ENCODE peak calls at places on chromosomes 5 and 9, in seven cellular contexts. One of them, this sample, is unnamed.

GRCh38 chr9:130847306-130848217 is 12.5 kb downstream of the ABL1 start:
- DNase-seq in pons: peak; percentile 73
- DNase-seq in anterior cingulate cortex: no peak
- DNase-seq in lung microvascular endothelial cell: peak; percentile 91
- DNase-seq in kidney tubule cell: peak; percentile 98
- DNase-seq in M059J: peak; percentile 99
- DNase-seq in activated CD8-positive, alpha-beta memory T cell treated with anti-CD3 and anti-CD28 coated beads, Interleukin-2, amount 50 U/mL, for 4 hours: no peak
- DNase-seq in this sample: peak; percentile 98

GRCh38 chr9:27065288-27065687 is 43.7 kb upstream of the TEK start:
- DNase-seq in lung microvascular endothelial cell: peak; percentile 17
- DNase-seq in pons: no peak
- DNase-seq in kidney tubule cell: peak; percentile 5
- DNase-seq in anterior cingulate cortex: no peak
- DNase-seq in activated CD8-positive, alpha-beta memory T cell treated with anti-CD3 and anti-CD28 coated beads, Interleukin-2, amount 50 U/mL, for 4 hours: no peak
- DNase-seq in M059J: no peak
- DNase-seq in this sample: no peak

GRCh38 chr5:4941957-4942830 is 197.9 kb upstream of the ADAMTS16 start:
- DNase-seq in activated CD8-positive, alpha-beta memory T cell treated with anti-CD3 and anti-CD28 coated beads, Interleukin-2, amount 50 U/mL, for 4 hours: no peak
- DNase-seq in anterior cingulate cortex: no peak
- DNase-seq in M059J: no peak
- DNase-seq in lung microvascular endothelial cell: no peak
- DNase-seq in kidney tubule cell: peak; percentile 12
- DNase-seq in pons: no peak
- DNase-seq in this sample: no peak

GRCh38 chr5:94329115-94329514 is 289.3 kb downstream of the KIAA0825 start:
- DNase-seq in activated CD8-positive, alpha-beta memory T cell treated with anti-CD3 and anti-CD28 coated beads, Interleukin-2, amount 50 U/mL, for 4 hours: no peak
- DNase-seq in lung microvascular endothelial cell: no peak
- DNase-seq in M059J: no peak
- DNase-seq in pons: no peak
- DNase-seq in kidney tubule cell: no peak
- DNase-seq in anterior cingulate cortex: no peak
- DNase-seq in this sample: no peak

GRCh38 chr5:87321605-87322004 is 53.9 kb downstream of the RASA1 start:
- DNase-seq in pons: no peak
- DNase-seq in activated CD8-positive, alpha-beta memory T cell treated with anti-CD3 and anti-CD28 coated beads, Interleukin-2, amount 50 U/mL, for 4 hours: no peak
- DNase-seq in anterior cingulate cortex: no peak
- DNase-seq in M059J: no peak
- DNase-seq in lung microvascular endothelial cell: no peak
- DNase-seq in kidney tubule cell: no peak
- DNase-seq in this sample: no peak

GRCh38 chr5:10352404-10353240 is 873 bp upstream of the MARCHF6 start:
- DNase-seq in M059J: peak; percentile 87
- DNase-seq in kidney tubule cell: no peak
- DNase-seq in activated CD8-positive, alpha-beta memory T cell treated with anti-CD3 and anti-CD28 coated beads, Interleukin-2, amount 50 U/mL, for 4 hours: peak; percentile 25
- DNase-seq in pons: peak; percentile 82
- DNase-seq in anterior cingulate cortex: no peak
- DNase-seq in lung microvascular endothelial cell: no peak
- DNase-seq in this sample: peak; percentile 73

GRCh38 chr5:88669314-88669713 is 213.7 kb downstream of the MEF2C start:
- DNase-seq in M059J: peak; percentile 30
- DNase-seq in pons: peak; percentile 53
- DNase-seq in lung microvascular endothelial cell: no peak
- DNase-seq in anterior cingulate cortex: no peak
- DNase-seq in kidney tubule cell: no peak
- DNase-seq in activated CD8-positive, alpha-beta memory T cell treated with anti-CD3 and anti-CD28 coated beads, Interleukin-2, amount 50 U/mL, for 4 hours: no peak
- DNase-seq in this sample: no peak

GRCh38 chr5:116881921-116882531 is 307.4 kb upstream of the SEMA6A start:
- DNase-seq in M059J: no peak
- DNase-seq in activated CD8-positive, alpha-beta memory T cell treated with anti-CD3 and anti-CD28 coated beads, Interleukin-2, amount 50 U/mL, for 4 hours: no peak
- DNase-seq in kidney tubule cell: no peak
- DNase-seq in lung microvascular endothelial cell: no peak
- DNase-seq in anterior cingulate cortex: no peak
- DNase-seq in pons: no peak
- DNase-seq in this sample: no peak

GRCh38 chr5:394671-395155 is 48.3 kb upstream of the EXOC3 start:
- DNase-seq in anterior cingulate cortex: no peak
- DNase-seq in lung microvascular endothelial cell: no peak
- DNase-seq in kidney tubule cell: no peak
- DNase-seq in M059J: no peak
- DNase-seq in activated CD8-positive, alpha-beta memory T cell treated with anti-CD3 and anti-CD28 coated beads, Interleukin-2, amount 50 U/mL, for 4 hours: peak; percentile 11
- DNase-seq in pons: no peak
- DNase-seq in this sample: no peak

GRCh38 chr5:1217596-1218206 is 7.5 kb upstream of the SLC6A18 start:
- DNase-seq in pons: no peak
- DNase-seq in anterior cingulate cortex: no peak
- DNase-seq in M059J: no peak
- DNase-seq in lung microvascular endothelial cell: no peak
- DNase-seq in kidney tubule cell: no peak
- DNase-seq in activated CD8-positive, alpha-beta memory T cell treated with anti-CD3 and anti-CD28 coated beads, Interleukin-2, amount 50 U/mL, for 4 hours: no peak
- DNase-seq in this sample: no peak

GRCh38 chr9:98171176-98171925 is 21.1 kb downstream of the CORO2A start:
- DNase-seq in M059J: no peak
- DNase-seq in anterior cingulate cortex: no peak
- DNase-seq in pons: no peak
- DNase-seq in lung microvascular endothelial cell: no peak
- DNase-seq in activated CD8-positive, alpha-beta memory T cell treated with anti-CD3 and anti-CD28 coated beads, Interleukin-2, amount 50 U/mL, for 4 hours: no peak
- DNase-seq in kidney tubule cell: no peak
- DNase-seq in this sample: no peak

GRCh38 chr9:87213948-87214347 is 266.6 kb upstream of the GAS1 start:
- DNase-seq in kidney tubule cell: peak; percentile 89
- DNase-seq in lung microvascular endothelial cell: no peak
- DNase-seq in pons: no peak
- DNase-seq in M059J: peak; percentile 55
- DNase-seq in activated CD8-positive, alpha-beta memory T cell treated with anti-CD3 and anti-CD28 coated beads, Interleukin-2, amount 50 U/mL, for 4 hours: no peak
- DNase-seq in anterior cingulate cortex: no peak
- DNase-seq in this sample: no peak

GRCh38 chr9:86945868-86946711 is 1.2 kb downstream of the GAS1 start:
- DNase-seq in activated CD8-positive, alpha-beta memory T cell treated with anti-CD3 and anti-CD28 coated beads, Interleukin-2, amount 50 U/mL, for 4 hours: peak; percentile 68
- DNase-seq in anterior cingulate cortex: peak; percentile 73
- DNase-seq in kidney tubule cell: peak; percentile 82
- DNase-seq in pons: peak; percentile 60
- DNase-seq in lung microvascular endothelial cell: peak; percentile 87
- DNase-seq in M059J: peak; percentile 73
- DNase-seq in this sample: peak; percentile 68

GRCh38 chr9:113857875-113858274 is 18.2 kb upstream of the ZNF618 start:
- DNase-seq in anterior cingulate cortex: no peak
- DNase-seq in pons: peak; percentile 48
- DNase-seq in kidney tubule cell: no peak
- DNase-seq in activated CD8-positive, alpha-beta memory T cell treated with anti-CD3 and anti-CD28 coated beads, Interleukin-2, amount 50 U/mL, for 4 hours: no peak
- DNase-seq in lung microvascular endothelial cell: no peak
- DNase-seq in M059J: no peak
- DNase-seq in this sample: peak; percentile 9

GRCh38 chr5:105288946-105289345 is 1726.4 kb upstream of the NUDT12 start:
- DNase-seq in M059J: no peak
- DNase-seq in kidney tubule cell: no peak
- DNase-seq in activated CD8-positive, alpha-beta memory T cell treated with anti-CD3 and anti-CD28 coated beads, Interleukin-2, amount 50 U/mL, for 4 hours: no peak
- DNase-seq in pons: no peak
- DNase-seq in lung microvascular endothelial cell: no peak
- DNase-seq in anterior cingulate cortex: no peak
- DNase-seq in this sample: no peak

GRCh38 chr9:100346836-100347235 is 5.9 kb downstream of the TEX10 start:
- DNase-seq in M059J: peak; percentile 17
- DNase-seq in lung microvascular endothelial cell: no peak
- DNase-seq in kidney tubule cell: no peak
- DNase-seq in activated CD8-positive, alpha-beta memory T cell treated with anti-CD3 and anti-CD28 coated beads, Interleukin-2, amount 50 U/mL, for 4 hours: no peak
- DNase-seq in pons: no peak
- DNase-seq in anterior cingulate cortex: no peak
- DNase-seq in this sample: no peak

GRCh38 chr9:14427419-14427818 is 113.5 kb upstream of the NFIB start:
- DNase-seq in activated CD8-positive, alpha-beta memory T cell treated with anti-CD3 and anti-CD28 coated beads, Interleukin-2, amount 50 U/mL, for 4 hours: no peak
- DNase-seq in pons: no peak
- DNase-seq in anterior cingulate cortex: no peak
- DNase-seq in lung microvascular endothelial cell: no peak
- DNase-seq in kidney tubule cell: no peak
- DNase-seq in M059J: no peak
- DNase-seq in this sample: no peak

GRCh38 chr5:122896598-122897282 is 51.3 kb downstream of the SNX24 start:
- DNase-seq in lung microvascular endothelial cell: peak; percentile 61
- DNase-seq in anterior cingulate cortex: no peak
- DNase-seq in activated CD8-positive, alpha-beta memory T cell treated with anti-CD3 and anti-CD28 coated beads, Interleukin-2, amount 50 U/mL, for 4 hours: no peak
- DNase-seq in kidney tubule cell: peak; percentile 12
- DNase-seq in M059J: peak; percentile 29
- DNase-seq in pons: peak; percentile 52
- DNase-seq in this sample: no peak

GRCh38 chr5:78671609-78672008 is 23.0 kb upstream of the LHFPL2 start:
- DNase-seq in pons: no peak
- DNase-seq in anterior cingulate cortex: no peak
- DNase-seq in M059J: peak; percentile 70
- DNase-seq in lung microvascular endothelial cell: no peak
- DNase-seq in kidney tubule cell: no peak
- DNase-seq in activated CD8-positive, alpha-beta memory T cell treated with anti-CD3 and anti-CD28 coated beads, Interleukin-2, amount 50 U/mL, for 4 hours: no peak
- DNase-seq in this sample: peak; percentile 92

GRCh38 chr5:10103098-10103497 is 146.6 kb downstream of the ATPSCKMT start:
- DNase-seq in pons: no peak
- DNase-seq in activated CD8-positive, alpha-beta memory T cell treated with anti-CD3 and anti-CD28 coated beads, Interleukin-2, amount 50 U/mL, for 4 hours: no peak
- DNase-seq in lung microvascular endothelial cell: no peak
- DNase-seq in M059J: no peak
- DNase-seq in anterior cingulate cortex: no peak
- DNase-seq in kidney tubule cell: no peak
- DNase-seq in this sample: no peak

GRCh38 chr9:99264070-99264469 is 42.0 kb downstream of the SEC61B start:
- DNase-seq in anterior cingulate cortex: no peak
- DNase-seq in lung microvascular endothelial cell: no peak
- DNase-seq in activated CD8-positive, alpha-beta memory T cell treated with anti-CD3 and anti-CD28 coated beads, Interleukin-2, amount 50 U/mL, for 4 hours: no peak
- DNase-seq in pons: no peak
- DNase-seq in M059J: peak; percentile 39
- DNase-seq in kidney tubule cell: peak; percentile 41
- DNase-seq in this sample: peak; percentile 27

GRCh38 chr9:36144322-36145206 is 8.0 kb downstream of the GLIPR2 start:
- DNase-seq in kidney tubule cell: no peak
- DNase-seq in activated CD8-positive, alpha-beta memory T cell treated with anti-CD3 and anti-CD28 coated beads, Interleukin-2, amount 50 U/mL, for 4 hours: no peak
- DNase-seq in M059J: no peak
- DNase-seq in pons: no peak
- DNase-seq in anterior cingulate cortex: no peak
- DNase-seq in lung microvascular endothelial cell: no peak
- DNase-seq in this sample: no peak

GRCh38 chr9:26658476-26658875 is 234.1 kb downstream of the CAAP1 start:
- DNase-seq in lung microvascular endothelial cell: no peak
- DNase-seq in anterior cingulate cortex: no peak
- DNase-seq in kidney tubule cell: no peak
- DNase-seq in activated CD8-positive, alpha-beta memory T cell treated with anti-CD3 and anti-CD28 coated beads, Interleukin-2, amount 50 U/mL, for 4 hours: no peak
- DNase-seq in M059J: no peak
- DNase-seq in pons: no peak
- DNase-seq in this sample: no peak

GRCh38 chr5:124402144-124402581 is 344.3 kb downstream of the ZNF608 start:
- DNase-seq in anterior cingulate cortex: no peak
- DNase-seq in kidney tubule cell: peak; percentile 53
- DNase-seq in pons: no peak
- DNase-seq in M059J: peak; percentile 97
- DNase-seq in activated CD8-positive, alpha-beta memory T cell treated with anti-CD3 and anti-CD28 coated beads, Interleukin-2, amount 50 U/mL, for 4 hours: no peak
- DNase-seq in lung microvascular endothelial cell: peak; percentile 14
- DNase-seq in this sample: no peak

GRCh38 chr5:53362521-53362941 is 117.9 kb upstream of the FST start:
- DNase-seq in M059J: peak; percentile 97
- DNase-seq in activated CD8-positive, alpha-beta memory T cell treated with anti-CD3 and anti-CD28 coated beads, Interleukin-2, amount 50 U/mL, for 4 hours: no peak
- DNase-seq in lung microvascular endothelial cell: peak; percentile 97
- DNase-seq in kidney tubule cell: peak; percentile 85
- DNase-seq in pons: no peak
- DNase-seq in anterior cingulate cortex: no peak
- DNase-seq in this sample: peak; percentile 87

GRCh38 chr5:151285683-151286082 is 17.9 kb downstream of the SLC36A3 start:
- DNase-seq in pons: no peak
- DNase-seq in lung microvascular endothelial cell: no peak
- DNase-seq in anterior cingulate cortex: no peak
- DNase-seq in activated CD8-positive, alpha-beta memory T cell treated with anti-CD3 and anti-CD28 coated beads, Interleukin-2, amount 50 U/mL, for 4 hours: no peak
- DNase-seq in kidney tubule cell: peak; percentile 37
- DNase-seq in M059J: no peak
- DNase-seq in this sample: no peak

GRCh38 chr5:142960309-142960696 is 190.1 kb downstream of the ARHGAP26 start:
- DNase-seq in pons: no peak
- DNase-seq in kidney tubule cell: peak; percentile 75
- DNase-seq in M059J: peak; percentile 94
- DNase-seq in lung microvascular endothelial cell: peak; percentile 56
- DNase-seq in activated CD8-positive, alpha-beta memory T cell treated with anti-CD3 and anti-CD28 coated beads, Interleukin-2, amount 50 U/mL, for 4 hours: no peak
- DNase-seq in anterior cingulate cortex: no peak
- DNase-seq in this sample: peak; percentile 87

GRCh38 chr5:122236270-122236669 is 75.8 kb upstream of the SNCAIP start:
- DNase-seq in pons: no peak
- DNase-seq in anterior cingulate cortex: no peak
- DNase-seq in M059J: peak; percentile 83
- DNase-seq in kidney tubule cell: peak; percentile 25
- DNase-seq in lung microvascular endothelial cell: no peak
- DNase-seq in activated CD8-positive, alpha-beta memory T cell treated with anti-CD3 and anti-CD28 coated beads, Interleukin-2, amount 50 U/mL, for 4 hours: no peak
- DNase-seq in this sample: peak; percentile 88

This sample was measured in RPMI7951.